ENCODE peak calls at places on chromosome 18, in eight cellular contexts. E, O, M, N, U, F, T and B are unnamed samples.
A peak's percentile ranks its signal among the peaks of the same experiment; 100 is the strongest.

GRCh38 chr18:46464926-46465655 is 191.9 kb downstream of the LOXHD1 start:
- DNase-seq in E (no peak), O (no peak), M (no peak), N (no peak), U (no peak), F (no peak), T (no peak), B (no peak)

GRCh38 chr18:68275616-68276015 is 439.3 kb downstream of the TMX3 start:
- DNase-seq in E (no peak), O (peak; percentile 80), M (no peak), N (no peak), U (peak; percentile 57), F (no peak), T (peak; percentile 18), B (peak; percentile 70)

GRCh38 chr18:7590800-7591560 is 23.9 kb downstream of the PTPRM start:
- DNase-seq in E (no peak), O (no peak), M (no peak), N (no peak), U (peak; percentile 34), F (no peak), T (no peak), B (no peak)

GRCh38 chr18:3350566-3351527 is 88.9 kb downstream of the MYL12B start:
- DNase-seq in E (no peak), O (no peak), M (peak; percentile 38), N (no peak), U (no peak), F (no peak), T (no peak), B (no peak)

GRCh38 chr18:5237083-5237722 is 40.1 kb upstream of the AKAIN1 start:
- DNase-seq in E (peak; percentile 46), O (no peak), M (peak; percentile 8), N (peak; percentile 61), U (peak; percentile 13), F (no peak), T (no peak), B (no peak)

GRCh38 chr18:48295586-48296311 is 113.4 kb downstream of the ZBTB7C start:
- DNase-seq in E (no peak), O (no peak), M (no peak), N (peak; percentile 80), U (no peak), F (no peak), T (no peak), B (no peak)

GRCh38 chr18:67600181-67600631 is 83.7 kb upstream of the DSEL start:
- DNase-seq in E (no peak), O (peak; percentile 79), M (no peak), N (no peak), U (peak; percentile 71), F (no peak), T (no peak), B (peak; percentile 82)

GRCh38 chr18:26709897-26710296 is 155.6 kb downstream of the AQP4 start:
- DNase-seq in E (no peak), O (no peak), M (no peak), N (no peak), U (no peak), F (no peak), T (no peak), B (no peak)

GRCh38 chr18:23354625-23355024 is 98.5 kb upstream of the RIOK3 start:
- DNase-seq in E (no peak), O (no peak), M (peak; percentile 48), N (no peak), U (no peak), F (peak; percentile 45), T (no peak), B (peak; percentile 26)

GRCh38 chr18:58417752-58418151 is 211.1 kb downstream of the ALPK2 start:
- DNase-seq in E (no peak), O (peak; percentile 58), M (no peak), N (no peak), U (peak; percentile 6), F (no peak), T (no peak), B (peak; percentile 52)